ENCODE peak calls at places on chromosomes 3 and 15, in nine cellular contexts. One of them, this sample, is unnamed.
A peak's percentile ranks its signal among the peaks of the same experiment; 100 is the strongest.

GRCh38 chr15:71800835-71801745 is 9.3 kb upstream of the NR2E3 start:
- DNase-seq in spleen: no peak
- DNase-seq in endodermal cell: peak; percentile 78
- DNase-seq in fibroblast of lung: peak; percentile 72
- DNase-seq in left ventricle myocardium inferior: no peak
- DNase-seq in H1: peak; percentile 21
- DNase-seq in adipocyte: peak; percentile 88
- DNase-seq in CD8-positive, alpha-beta T cell: no peak
- DNase-seq in esophagus muscularis mucosa: no peak
- DNase-seq in this sample: no peak

GRCh38 chr15:63939531-63940130 is 105.9 kb upstream of the HERC1 start:
- DNase-seq in spleen: no peak
- DNase-seq in endodermal cell: peak; percentile 60
- DNase-seq in fibroblast of lung: peak; percentile 81
- DNase-seq in left ventricle myocardium inferior: peak; percentile 39
- DNase-seq in H1: no peak
- DNase-seq in adipocyte: peak; percentile 35
- DNase-seq in CD8-positive, alpha-beta T cell: no peak
- DNase-seq in esophagus muscularis mucosa: peak; percentile 87
- DNase-seq in this sample: no peak

GRCh38 chr15:97585408-97585807 is 375.1 kb upstream of the ARRDC4 start:
- DNase-seq in spleen: no peak
- DNase-seq in endodermal cell: no peak
- DNase-seq in fibroblast of lung: no peak
- DNase-seq in left ventricle myocardium inferior: no peak
- DNase-seq in H1: no peak
- DNase-seq in adipocyte: no peak
- DNase-seq in CD8-positive, alpha-beta T cell: no peak
- DNase-seq in esophagus muscularis mucosa: no peak
- DNase-seq in this sample: no peak

GRCh38 chr3:149330609-149331008 is 2.8 kb downstream of the TM4SF18 start:
- DNase-seq in spleen: no peak
- DNase-seq in endodermal cell: no peak
- DNase-seq in fibroblast of lung: peak; percentile 33
- DNase-seq in left ventricle myocardium inferior: no peak
- DNase-seq in H1: no peak
- DNase-seq in adipocyte: no peak
- DNase-seq in CD8-positive, alpha-beta T cell: no peak
- DNase-seq in esophagus muscularis mucosa: no peak
- DNase-seq in this sample: no peak

GRCh38 chr3:189157232-189158007 is 14.4 kb upstream of the TPRG1 start:
- DNase-seq in spleen: no peak
- DNase-seq in endodermal cell: no peak
- DNase-seq in fibroblast of lung: no peak
- DNase-seq in left ventricle myocardium inferior: no peak
- DNase-seq in H1: no peak
- DNase-seq in adipocyte: no peak
- DNase-seq in CD8-positive, alpha-beta T cell: no peak
- DNase-seq in esophagus muscularis mucosa: no peak
- DNase-seq in this sample: no peak

GRCh38 chr15:29857196-29857595 is 34.9 kb upstream of the TJP1 start:
- DNase-seq in spleen: no peak
- DNase-seq in endodermal cell: no peak
- DNase-seq in fibroblast of lung: peak; percentile 20
- DNase-seq in left ventricle myocardium inferior: no peak
- DNase-seq in H1: no peak
- DNase-seq in adipocyte: no peak
- DNase-seq in CD8-positive, alpha-beta T cell: no peak
- DNase-seq in esophagus muscularis mucosa: no peak
- DNase-seq in this sample: peak; percentile 85

GRCh38 chr3:31565288-31565687 is 32.6 kb downstream of the STT3B start:
- DNase-seq in spleen: no peak
- DNase-seq in endodermal cell: no peak
- DNase-seq in fibroblast of lung: peak; percentile 53
- DNase-seq in left ventricle myocardium inferior: no peak
- DNase-seq in H1: no peak
- DNase-seq in adipocyte: no peak
- DNase-seq in CD8-positive, alpha-beta T cell: no peak
- DNase-seq in esophagus muscularis mucosa: no peak
- DNase-seq in this sample: no peak

GRCh38 chr15:78800189-78800588 is 11.1 kb downstream of the ADAMTS7 start:
- DNase-seq in spleen: peak; percentile 74
- DNase-seq in endodermal cell: no peak
- DNase-seq in fibroblast of lung: no peak
- DNase-seq in left ventricle myocardium inferior: no peak
- DNase-seq in H1: no peak
- DNase-seq in adipocyte: no peak
- DNase-seq in CD8-positive, alpha-beta T cell: no peak
- DNase-seq in esophagus muscularis mucosa: no peak
- DNase-seq in this sample: no peak

GRCh38 chr15:38687340-38687739 is 122.7 kb upstream of the RASGRP1 start:
- DNase-seq in spleen: no peak
- DNase-seq in endodermal cell: no peak
- DNase-seq in fibroblast of lung: peak; percentile 46
- DNase-seq in left ventricle myocardium inferior: no peak
- DNase-seq in H1: no peak
- DNase-seq in adipocyte: peak; percentile 67
- DNase-seq in CD8-positive, alpha-beta T cell: no peak
- DNase-seq in esophagus muscularis mucosa: no peak
- DNase-seq in this sample: no peak

GRCh38 chr3:73685061-73685460 is 60.3 kb upstream of the PDZRN3 start:
- DNase-seq in spleen: no peak
- DNase-seq in endodermal cell: no peak
- DNase-seq in fibroblast of lung: no peak
- DNase-seq in left ventricle myocardium inferior: no peak
- DNase-seq in H1: no peak
- DNase-seq in adipocyte: no peak
- DNase-seq in CD8-positive, alpha-beta T cell: no peak
- DNase-seq in esophagus muscularis mucosa: no peak
- DNase-seq in this sample: no peak

GRCh38 chr3:125045965-125046364 is 9.8 kb downstream of the HEG1 start:
- DNase-seq in spleen: no peak
- DNase-seq in endodermal cell: no peak
- DNase-seq in fibroblast of lung: peak; percentile 92
- DNase-seq in left ventricle myocardium inferior: no peak
- DNase-seq in H1: no peak
- DNase-seq in adipocyte: peak; percentile 79
- DNase-seq in CD8-positive, alpha-beta T cell: no peak
- DNase-seq in esophagus muscularis mucosa: no peak
- DNase-seq in this sample: peak; percentile 76

GRCh38 chr15:70474367-70474681 is 289.0 kb downstream of the UACA start:
- DNase-seq in spleen: no peak
- DNase-seq in endodermal cell: no peak
- DNase-seq in fibroblast of lung: no peak
- DNase-seq in left ventricle myocardium inferior: no peak
- DNase-seq in H1: no peak
- DNase-seq in adipocyte: no peak
- DNase-seq in CD8-positive, alpha-beta T cell: no peak
- DNase-seq in esophagus muscularis mucosa: no peak
- DNase-seq in this sample: no peak

GRCh38 chr3:44033123-44033522 is 208.6 kb upstream of the TOPAZ1 start:
- DNase-seq in spleen: no peak
- DNase-seq in endodermal cell: no peak
- DNase-seq in fibroblast of lung: no peak
- DNase-seq in left ventricle myocardium inferior: no peak
- DNase-seq in H1: no peak
- DNase-seq in adipocyte: no peak
- DNase-seq in CD8-positive, alpha-beta T cell: no peak
- DNase-seq in esophagus muscularis mucosa: no peak
- DNase-seq in this sample: no peak

DNA sequence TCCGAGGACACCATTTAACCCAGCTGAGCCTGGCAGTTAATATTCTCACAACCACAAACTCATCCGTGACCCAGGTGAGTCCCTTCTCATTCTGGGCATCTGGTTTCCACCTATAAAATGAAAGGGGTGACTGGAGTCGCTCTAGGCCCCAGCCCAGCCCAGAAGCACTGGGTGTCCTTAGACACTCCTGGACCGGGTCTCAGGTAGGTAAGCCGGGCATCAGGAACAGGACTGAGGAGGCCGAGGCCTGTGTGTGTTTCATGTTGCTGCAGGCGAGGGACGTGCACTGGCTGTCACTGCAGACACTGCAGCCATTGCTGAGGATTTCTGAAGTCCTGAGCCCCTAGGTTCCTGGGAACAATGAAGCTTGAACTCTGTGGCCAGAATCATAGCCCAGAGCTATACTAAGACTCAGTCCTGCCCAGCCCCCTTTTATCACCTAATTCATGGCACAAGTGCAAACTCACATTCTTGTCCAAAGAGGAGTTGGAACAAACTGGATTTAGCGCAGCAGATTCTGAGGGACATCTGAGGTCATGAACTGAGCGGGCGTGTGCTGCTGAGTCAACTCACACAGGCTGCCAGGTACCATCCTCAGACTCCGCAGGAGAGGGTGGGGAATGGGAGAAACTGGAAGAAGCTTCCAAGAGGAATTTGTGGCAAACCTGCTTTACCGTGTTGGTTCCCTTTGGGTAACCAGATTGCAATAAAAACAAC is 184.9 kb downstream of the FAM43A start:
- DNase-seq in spleen: no peak
- DNase-seq in endodermal cell: no peak
- DNase-seq in fibroblast of lung: peak; percentile 80
- DNase-seq in left ventricle myocardium inferior: no peak
- DNase-seq in H1: no peak
- DNase-seq in adipocyte: no peak
- DNase-seq in CD8-positive, alpha-beta T cell: no peak
- DNase-seq in esophagus muscularis mucosa: no peak
- DNase-seq in this sample: no peak
- H3K4me1 ChIP-seq in spleen: peaks cover 7% of the 10 kb centered on the region
- H3K4me1 ChIP-seq in endodermal cell: peaks cover 7% of the 10 kb centered on the region
- H3K4me1 ChIP-seq in fibroblast of lung: peaks cover 7% of the 10 kb centered on the region
- H3K4me1 ChIP-seq in left ventricle myocardium inferior: peaks cover 51% of the 10 kb centered on the region
- H3K4me1 ChIP-seq in H1: no peaks in the 10 kb centered on the region
- H3K4me1 ChIP-seq in adipocyte: peaks cover 28% of the 10 kb centered on the region
- H3K4me1 ChIP-seq in CD8-positive, alpha-beta T cell: no peaks in the 10 kb centered on the region
- H3K4me1 ChIP-seq in esophagus muscularis mucosa: peaks cover 30% of the 10 kb centered on the region
- H3K4me1 ChIP-seq in this sample: peaks cover 38% of the 10 kb centered on the region

DNA sequence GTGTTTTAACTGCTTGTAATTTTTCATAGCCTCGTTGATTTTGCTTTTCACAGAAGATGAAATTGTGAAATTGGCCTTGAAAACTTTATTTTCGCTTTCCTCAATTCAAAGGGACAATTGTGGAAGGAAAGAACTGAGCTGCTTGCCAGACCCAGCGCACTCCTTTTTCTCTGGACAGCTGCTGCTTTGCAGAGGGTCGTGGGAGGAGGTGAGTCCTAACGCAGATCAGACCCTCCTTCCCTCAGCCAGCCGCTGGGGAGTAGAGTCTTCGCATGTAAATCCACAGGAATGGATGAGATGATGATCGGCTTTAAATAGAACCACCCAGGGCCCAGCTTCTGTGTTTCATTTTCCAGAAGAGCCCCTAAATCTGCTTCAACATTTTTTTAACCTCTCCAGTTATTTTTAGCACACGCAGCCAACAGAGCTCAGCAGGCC is 42.7 kb upstream of the UBE2E1 start:
- DNase-seq in spleen: no peak
- DNase-seq in endodermal cell: no peak
- DNase-seq in fibroblast of lung: peak; percentile 51
- DNase-seq in left ventricle myocardium inferior: peak; percentile 21
- DNase-seq in H1: no peak
- DNase-seq in adipocyte: peak; percentile 47
- DNase-seq in CD8-positive, alpha-beta T cell: no peak
- DNase-seq in esophagus muscularis mucosa: no peak
- DNase-seq in this sample: no peak
- H3K4me3 ChIP-seq in spleen: peak overlapping the region; percentile 52
- H3K4me3 ChIP-seq in endodermal cell: no peak overlapping the region
- H3K4me3 ChIP-seq in fibroblast of lung: peak overlapping the region; percentile 14
- H3K4me3 ChIP-seq in left ventricle myocardium inferior: peak overlapping the region; percentile 51
- H3K4me3 ChIP-seq in H1: no peak overlapping the region
- H3K4me3 ChIP-seq in adipocyte: peak overlapping the region; percentile 80
- H3K4me3 ChIP-seq in CD8-positive, alpha-beta T cell: no peak overlapping the region
- H3K4me3 ChIP-seq in esophagus muscularis mucosa: peak overlapping the region; percentile 50
- H3K4me3 ChIP-seq in this sample: no peak overlapping the region

DNA sequence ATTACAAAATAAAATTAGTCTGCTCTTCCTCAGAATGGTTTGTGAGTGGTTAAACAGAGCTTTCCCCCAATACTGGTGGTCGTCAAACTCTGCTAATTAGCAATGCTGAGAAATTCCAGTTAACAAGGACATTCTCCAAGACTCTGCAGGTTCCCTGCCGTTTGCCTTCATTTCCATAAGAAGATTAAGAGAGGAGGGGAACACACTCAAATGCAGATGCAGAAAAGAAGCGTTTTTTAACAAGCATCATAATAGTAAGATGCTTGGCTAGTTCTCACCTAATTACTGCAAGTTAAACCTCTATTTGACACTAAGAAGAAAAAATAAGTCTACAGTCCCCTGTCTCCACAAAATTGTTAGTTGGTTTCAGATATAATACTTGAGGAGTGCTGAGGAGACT is 3.7 kb upstream of the SOX2 start:
- DNase-seq in spleen: no peak
- DNase-seq in endodermal cell: peak; percentile 64
- DNase-seq in fibroblast of lung: no peak
- DNase-seq in left ventricle myocardium inferior: no peak
- DNase-seq in H1: no peak
- DNase-seq in adipocyte: no peak
- DNase-seq in CD8-positive, alpha-beta T cell: no peak
- DNase-seq in esophagus muscularis mucosa: no peak
- DNase-seq in this sample: no peak
- H3K27me3 ChIP-seq in spleen: peaks cover 98% of the 10 kb centered on the region
- H3K27me3 ChIP-seq in endodermal cell: peaks cover 84% of the 10 kb centered on the region
- H3K27me3 ChIP-seq in fibroblast of lung: peaks cover 34% of the 10 kb centered on the region
- H3K27me3 ChIP-seq in left ventricle myocardium inferior: peaks cover 100% of the 10 kb centered on the region
- H3K27me3 ChIP-seq in H1: peaks cover 18% of the 10 kb centered on the region
- H3K27me3 ChIP-seq in adipocyte: peaks cover 87% of the 10 kb centered on the region
- H3K27me3 ChIP-seq in CD8-positive, alpha-beta T cell: peaks cover 72% of the 10 kb centered on the region
- H3K27me3 ChIP-seq in esophagus muscularis mucosa: peaks cover 100% of the 10 kb centered on the region
- H3K27me3 ChIP-seq in this sample: no peaks in the 10 kb centered on the region

GRCh38 chr15:98655732-98656131 is 7.4 kb downstream of the IGF1R start:
- DNase-seq in spleen: no peak
- DNase-seq in endodermal cell: no peak
- DNase-seq in fibroblast of lung: no peak
- DNase-seq in left ventricle myocardium inferior: no peak
- DNase-seq in H1: no peak
- DNase-seq in adipocyte: no peak
- DNase-seq in CD8-positive, alpha-beta T cell: no peak
- DNase-seq in esophagus muscularis mucosa: no peak
- DNase-seq in this sample: no peak

GRCh38 chr15:98654790-98655360 is 6.5 kb downstream of the IGF1R start:
- DNase-seq in spleen: no peak
- DNase-seq in endodermal cell: no peak
- DNase-seq in fibroblast of lung: no peak
- DNase-seq in left ventricle myocardium inferior: no peak
- DNase-seq in H1: no peak
- DNase-seq in adipocyte: no peak
- DNase-seq in CD8-positive, alpha-beta T cell: no peak
- DNase-seq in esophagus muscularis mucosa: no peak
- DNase-seq in this sample: no peak

GRCh38 chr15:98660055-98660454 is 11.7 kb downstream of the IGF1R start:
- DNase-seq in spleen: no peak
- DNase-seq in endodermal cell: no peak
- DNase-seq in fibroblast of lung: no peak
- DNase-seq in left ventricle myocardium inferior: no peak
- DNase-seq in H1: no peak
- DNase-seq in adipocyte: no peak
- DNase-seq in CD8-positive, alpha-beta T cell: no peak
- DNase-seq in esophagus muscularis mucosa: no peak
- DNase-seq in this sample: no peak

GRCh38 chr15:98658831-98659699 is 10.7 kb downstream of the IGF1R start:
- DNase-seq in spleen: no peak
- DNase-seq in endodermal cell: peak; percentile 57
- DNase-seq in fibroblast of lung: no peak
- DNase-seq in left ventricle myocardium inferior: no peak
- DNase-seq in H1: no peak
- DNase-seq in adipocyte: peak; percentile 78
- DNase-seq in CD8-positive, alpha-beta T cell: no peak
- DNase-seq in esophagus muscularis mucosa: no peak
- DNase-seq in this sample: no peak

GRCh38 chr15:98657721-98658120 is 9.4 kb downstream of the IGF1R start:
- DNase-seq in spleen: no peak
- DNase-seq in endodermal cell: peak; percentile 50
- DNase-seq in fibroblast of lung: peak; percentile 53
- DNase-seq in left ventricle myocardium inferior: no peak
- DNase-seq in H1: no peak
- DNase-seq in adipocyte: no peak
- DNase-seq in CD8-positive, alpha-beta T cell: no peak
- DNase-seq in esophagus muscularis mucosa: no peak
- DNase-seq in this sample: no peak
- H3K4me1 ChIP-seq in spleen: peaks cover 8% of the 10 kb centered on the region
- H3K4me1 ChIP-seq in endodermal cell: peaks cover 37% of the 10 kb centered on the region
- H3K4me1 ChIP-seq in fibroblast of lung: peaks cover 2% of the 10 kb centered on the region
- H3K4me1 ChIP-seq in left ventricle myocardium inferior: peaks cover 99% of the 10 kb centered on the region
- H3K4me1 ChIP-seq in H1: peaks cover 18% of the 10 kb centered on the region
- H3K4me1 ChIP-seq in adipocyte: peaks cover 18% of the 10 kb centered on the region
- H3K4me1 ChIP-seq in CD8-positive, alpha-beta T cell: peaks cover 26% of the 10 kb centered on the region
- H3K4me1 ChIP-seq in esophagus muscularis mucosa: peaks cover 57% of the 10 kb centered on the region
- H3K4me1 ChIP-seq in this sample: peaks cover 19% of the 10 kb centered on the region